ENCODE peak calls at places on chromosome 22, in nine cellular contexts. R is lower leg skin, B is A549, J is adrenal gland, K is ovary, F is upper lobe of left lung, T is body of pancreas, U is IMR-90, Z is H1. Q is an unnamed sample.

GRCh38 chr22:20965104-20965887 is 1.8 kb upstream of the AIFM3 start:
- DNase-seq in R (no peak), B (no peak), J (no peak), K (no peak), F (peak), T (no peak), U (no peak), Z (peak), Q (no peak)

GRCh38 chr22:20659258-20659657 is 114.7 kb upstream of the SERPIND1 start:
- DNase-seq in R (no peak), B (no peak), J (no peak), K (no peak), F (no peak), T (no peak), U (no peak), Z (no peak), Q (no peak)

GRCh38 chr22:41975299-41976069 is 6.2 kb downstream of the SEPTIN3 start:
- DNase-seq in R (no peak), B (no peak), J (no peak), K (no peak), F (no peak), T (no peak), U (no peak), Z (peak), Q (no peak)

GRCh38 chr22:40194656-40195055 is 16.9 kb downstream of the TNRC6B start:
- DNase-seq in R (no peak), B (no peak), J (peak), K (no peak), F (no peak), T (no peak), U (no peak), Z (no peak), Q (no peak)

GRCh38 chr22:42442746-42443145 is 10.5 kb upstream of the NFAM1 start:
- DNase-seq in R (no peak), B (no peak), J (no peak), K (no peak), F (no peak), T (no peak), U (no peak), Z (no peak), Q (no peak)

GRCh38 chr22:23772315-23773246 is at the start of gene MMP11:
- DNase-seq in R (no peak), B (no peak), J (no peak), K (peak), F (peak), T (peak), U (no peak), Z (peak), Q (peak)

GRCh38 chr22:20017622-20017958 is 967 bp upstream of the ARVCF start:
- DNase-seq in R (no peak), B (no peak), J (no peak), K (no peak), F (no peak), T (no peak), U (no peak), Z (peak), Q (peak)

GRCh38 chr22:38873469-38874411 is 1.7 kb upstream of the CBX6 start:
- DNase-seq in R (peak), B (no peak), J (peak), K (no peak), F (no peak), T (no peak), U (no peak), Z (peak), Q (no peak)

GRCh38 chr22:41285441-41285819 is 557 bp downstream of the RANGAP1 start:
- DNase-seq in R (peak), B (no peak), J (peak), K (peak), F (peak), T (peak), U (peak), Z (peak), Q (no peak)

GRCh38 chr22:48973694-48974041 is 854.0 kb downstream of the BRD1 start:
- DNase-seq in R (no peak), B (no peak), J (no peak), K (no peak), F (no peak), T (no peak), U (no peak), Z (peak), Q (no peak)

GRCh38 chr22:44023404-44024287 is 456 bp upstream of the PARVB start:
- DNase-seq in R (no peak), B (no peak), J (peak), K (peak), F (no peak), T (peak), U (peak), Z (peak), Q (peak)
- TF ChIP-seq POLR2A in R (no peak), B (peak), J (peak), K (peak), F (peak), T (no peak), U (no peak), Z (no peak), Q (no peak)

GRCh38 chr22:35913925-35914324 is 114.7 kb downstream of the RBFOX2 start:
- DNase-seq in R (no peak), B (no peak), J (no peak), K (no peak), F (no peak), T (no peak), U (no peak), Z (no peak), Q (no peak)

GRCh38 chr22:35914665-35915476 is 113.8 kb downstream of the RBFOX2 start:
- DNase-seq in R (peak), B (peak), J (peak), K (peak), F (no peak), T (peak), U (peak), Z (peak), Q (peak)

GRCh38 chr22:35917651-35918050 is 111.0 kb downstream of the RBFOX2 start:
- DNase-seq in R (no peak), B (no peak), J (no peak), K (no peak), F (no peak), T (no peak), U (no peak), Z (no peak), Q (no peak)

GRCh38 chr22:35914357-35914664 is 114.3 kb downstream of the RBFOX2 start:
- DNase-seq in R (no peak), B (no peak), J (no peak), K (no peak), F (no peak), T (no peak), U (no peak), Z (no peak), Q (no peak)

GRCh38 chr22:35915477-35916013 is 113.1 kb downstream of the RBFOX2 start:
- DNase-seq in R (no peak), B (no peak), J (no peak), K (no peak), F (no peak), T (no peak), U (peak), Z (no peak), Q (no peak)
- H3K4me3 ChIP-seq in R (no peak), B (no peak), J (no peak), K (peak), F (no peak), T (no peak), U (peak), Z (peak), Q (no peak)

GRCh38 chr22:47147572-47147971 is 385.1 kb downstream of the TBC1D22A start:
- DNase-seq in R (no peak), B (no peak), J (no peak), K (no peak), F (no peak), T (no peak), U (no peak), Z (no peak), Q (no peak)
- TF ChIP-seq POLR2A in R (no peak), B (no peak), J (no peak), K (no peak), F (no peak), T (no peak), U (no peak), Z (no peak), Q (no peak)

DNA sequence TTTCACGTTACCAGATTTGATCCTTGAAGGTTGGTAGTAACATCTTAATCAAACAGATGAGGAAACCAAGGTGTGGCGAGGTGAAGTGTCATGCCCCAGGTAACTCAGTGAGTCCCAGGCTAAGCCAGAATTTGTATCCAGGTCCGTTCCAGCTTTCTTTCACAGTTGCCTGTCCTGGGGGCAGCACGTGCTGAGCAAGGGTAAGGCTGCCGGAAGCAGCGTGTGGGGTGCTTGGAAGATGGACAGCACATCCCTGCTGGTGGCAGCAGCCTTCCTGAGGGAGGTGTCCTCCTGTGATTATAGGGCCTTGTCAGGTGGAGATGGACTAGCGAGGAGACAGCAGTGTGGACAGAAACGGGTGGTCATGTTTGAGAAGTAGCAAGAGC is 50.9 kb downstream of the TRIOBP start:
- DNase-seq in R (no peak), B (no peak), J (no peak), K (no peak), F (no peak), T (no peak), U (no peak), Z (no peak), Q (no peak)
- H3K4me3 ChIP-seq in R (no peak), B (peak), J (no peak), K (peak), F (no peak), T (no peak), U (peak), Z (peak), Q (no peak)

DNA sequence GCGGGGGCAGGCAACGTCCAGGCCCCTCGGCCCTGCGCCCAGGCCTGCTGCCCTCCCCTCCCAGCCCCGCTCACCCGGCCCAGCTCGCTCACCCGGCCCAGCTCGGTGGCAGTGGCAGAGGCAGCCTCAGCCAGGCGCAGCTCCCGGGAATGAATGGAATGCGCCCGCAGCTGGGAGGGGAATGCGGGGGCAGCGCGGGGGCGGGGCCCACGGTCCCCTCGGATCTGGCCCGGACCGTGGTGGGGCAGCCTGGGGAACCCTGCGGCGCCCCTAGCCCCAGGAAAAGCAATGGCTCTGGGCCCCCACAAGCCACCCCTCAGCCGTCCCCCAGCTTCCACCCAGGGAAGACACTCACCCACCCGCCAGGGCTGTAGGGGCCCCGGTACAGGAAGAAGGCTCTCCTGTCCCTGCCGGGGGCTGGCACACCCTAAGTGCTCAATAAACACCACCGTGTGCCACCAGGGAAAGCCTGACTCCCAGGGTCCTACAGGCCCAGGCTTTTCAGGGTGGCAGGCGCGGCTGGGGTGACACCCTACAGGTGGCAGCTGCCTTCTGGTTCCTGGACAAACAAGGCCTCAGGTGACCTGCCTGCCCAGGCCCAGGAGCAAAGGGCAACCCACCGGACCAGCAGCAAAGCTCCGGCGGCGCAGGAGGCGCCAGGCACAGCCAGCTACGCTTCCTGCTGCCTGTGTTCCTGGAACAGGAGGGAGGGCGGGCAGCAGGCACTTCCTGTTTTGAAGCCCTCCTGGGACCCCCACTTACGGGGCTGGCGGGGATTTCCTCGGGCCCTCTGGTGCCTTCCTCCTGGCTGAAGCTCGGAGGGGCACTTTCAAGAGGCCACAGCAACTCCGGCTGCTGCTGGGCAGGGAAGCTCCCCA is 13.8 kb downstream of the PLXNB2 start:
- DNase-seq in R (no peak), B (no peak), J (no peak), K (peak), F (peak), T (peak), U (peak), Z (peak), Q (peak)
- TF ChIP-seq POLR2A in R (no peak), B (no peak), J (no peak), K (no peak), F (peak), T (no peak), U (no peak), Z (no peak), Q (peak)

Q was measured in right lobe of liver.